ENCODE peak calls at places on chromosomes 5 and 9, in six cellular contexts. One of them, this sample, is unnamed.

GRCh38 chr5:83034036-83034435 is 43.2 kb downstream of the TMEM167A start:
- DNase-seq in GM23248: no peak
- DNase-seq in stimulated activated CD8-positive, alpha-beta memory T cell treated with anti-CD3 and anti-CD28 coated beads, Interleukin-2, amount 100 ng/mL, for 48 hours: no peak
- DNase-seq in psoas muscle: no peak
- DNase-seq in substantia nigra: no peak
- DNase-seq in GM04504: no peak
- DNase-seq in this sample: no peak

GRCh38 chr9:117211280-117211679 is 203.6 kb downstream of the ASTN2 start:
- DNase-seq in GM23248: no peak
- DNase-seq in stimulated activated CD8-positive, alpha-beta memory T cell treated with anti-CD3 and anti-CD28 coated beads, Interleukin-2, amount 100 ng/mL, for 48 hours: no peak
- DNase-seq in psoas muscle: no peak
- DNase-seq in substantia nigra: no peak
- DNase-seq in GM04504: no peak
- DNase-seq in this sample: no peak

GRCh38 chr9:29068461-29068860 is 1495.2 kb upstream of the C9orf72 start:
- DNase-seq in GM23248: no peak
- DNase-seq in stimulated activated CD8-positive, alpha-beta memory T cell treated with anti-CD3 and anti-CD28 coated beads, Interleukin-2, amount 100 ng/mL, for 48 hours: no peak
- DNase-seq in psoas muscle: no peak
- DNase-seq in substantia nigra: no peak
- DNase-seq in GM04504: no peak
- DNase-seq in this sample: no peak

GRCh38 chr5:60354322-60354721 is 345.6 kb downstream of the DEPDC1B start:
- DNase-seq in GM23248: no peak
- DNase-seq in stimulated activated CD8-positive, alpha-beta memory T cell treated with anti-CD3 and anti-CD28 coated beads, Interleukin-2, amount 100 ng/mL, for 48 hours: no peak
- DNase-seq in psoas muscle: no peak
- DNase-seq in substantia nigra: no peak
- DNase-seq in GM04504: no peak
- DNase-seq in this sample: no peak

GRCh38 chr5:136749016-136749415 is 383.7 kb upstream of the TRPC7 start:
- DNase-seq in GM23248: no peak
- DNase-seq in stimulated activated CD8-positive, alpha-beta memory T cell treated with anti-CD3 and anti-CD28 coated beads, Interleukin-2, amount 100 ng/mL, for 48 hours: no peak
- DNase-seq in psoas muscle: no peak
- DNase-seq in substantia nigra: no peak
- DNase-seq in GM04504: no peak
- DNase-seq in this sample: no peak

GRCh38 chr9:119453980-119454379 is 84.7 kb upstream of the BRINP1 start:
- DNase-seq in GM23248: peak
- DNase-seq in stimulated activated CD8-positive, alpha-beta memory T cell treated with anti-CD3 and anti-CD28 coated beads, Interleukin-2, amount 100 ng/mL, for 48 hours: no peak
- DNase-seq in psoas muscle: no peak
- DNase-seq in substantia nigra: no peak
- DNase-seq in GM04504: no peak
- DNase-seq in this sample: no peak

GRCh38 chr5:103624035-103624461 is 61.5 kb upstream of the NUDT12 start:
- DNase-seq in GM23248: peak
- DNase-seq in stimulated activated CD8-positive, alpha-beta memory T cell treated with anti-CD3 and anti-CD28 coated beads, Interleukin-2, amount 100 ng/mL, for 48 hours: no peak
- DNase-seq in psoas muscle: no peak
- DNase-seq in substantia nigra: no peak
- DNase-seq in GM04504: peak
- DNase-seq in this sample: no peak

GRCh38 chr5:102068870-102069269 is 227.2 kb downstream of the SLCO4C1 start:
- DNase-seq in GM23248: no peak
- DNase-seq in stimulated activated CD8-positive, alpha-beta memory T cell treated with anti-CD3 and anti-CD28 coated beads, Interleukin-2, amount 100 ng/mL, for 48 hours: no peak
- DNase-seq in psoas muscle: no peak
- DNase-seq in substantia nigra: no peak
- DNase-seq in GM04504: no peak
- DNase-seq in this sample: no peak

GRCh38 chr5:89081360-89081759 is 198.4 kb upstream of the MEF2C start:
- DNase-seq in GM23248: no peak
- DNase-seq in stimulated activated CD8-positive, alpha-beta memory T cell treated with anti-CD3 and anti-CD28 coated beads, Interleukin-2, amount 100 ng/mL, for 48 hours: no peak
- DNase-seq in psoas muscle: no peak
- DNase-seq in substantia nigra: no peak
- DNase-seq in GM04504: no peak
- DNase-seq in this sample: no peak

GRCh38 chr9:36140086-36141084 is 3.9 kb downstream of the GLIPR2 start:
- DNase-seq in GM23248: no peak
- DNase-seq in stimulated activated CD8-positive, alpha-beta memory T cell treated with anti-CD3 and anti-CD28 coated beads, Interleukin-2, amount 100 ng/mL, for 48 hours: no peak
- DNase-seq in psoas muscle: no peak
- DNase-seq in substantia nigra: no peak
- DNase-seq in GM04504: no peak
- DNase-seq in this sample: no peak

GRCh38 chr5:179858241-179858585 is 404 bp downstream of the MRNIP start:
- DNase-seq in GM23248: peak
- DNase-seq in stimulated activated CD8-positive, alpha-beta memory T cell treated with anti-CD3 and anti-CD28 coated beads, Interleukin-2, amount 100 ng/mL, for 48 hours: peak
- DNase-seq in psoas muscle: peak
- DNase-seq in substantia nigra: no peak
- DNase-seq in GM04504: no peak
- DNase-seq in this sample: no peak

GRCh38 chr5:44320188-44320587 is 69.0 kb downstream of the FGF10 start:
- DNase-seq in GM23248: no peak
- DNase-seq in stimulated activated CD8-positive, alpha-beta memory T cell treated with anti-CD3 and anti-CD28 coated beads, Interleukin-2, amount 100 ng/mL, for 48 hours: no peak
- DNase-seq in psoas muscle: no peak
- DNase-seq in substantia nigra: no peak
- DNase-seq in GM04504: no peak
- DNase-seq in this sample: no peak

GRCh38 chr5:169744336-169744735 is 107.3 kb downstream of the DOCK2 start:
- DNase-seq in GM23248: peak
- DNase-seq in stimulated activated CD8-positive, alpha-beta memory T cell treated with anti-CD3 and anti-CD28 coated beads, Interleukin-2, amount 100 ng/mL, for 48 hours: no peak
- DNase-seq in psoas muscle: no peak
- DNase-seq in substantia nigra: no peak
- DNase-seq in GM04504: no peak
- DNase-seq in this sample: no peak

GRCh38 chr5:9540791-9541190 is 5.1 kb downstream of the SEMA5A start:
- DNase-seq in GM23248: peak
- DNase-seq in stimulated activated CD8-positive, alpha-beta memory T cell treated with anti-CD3 and anti-CD28 coated beads, Interleukin-2, amount 100 ng/mL, for 48 hours: no peak
- DNase-seq in psoas muscle: no peak
- DNase-seq in substantia nigra: no peak
- DNase-seq in GM04504: no peak
- DNase-seq in this sample: no peak

GRCh38 chr5:140800816-140801493 is at the start of gene PCDHA3:
- DNase-seq in GM23248: peak
- DNase-seq in stimulated activated CD8-positive, alpha-beta memory T cell treated with anti-CD3 and anti-CD28 coated beads, Interleukin-2, amount 100 ng/mL, for 48 hours: no peak
- DNase-seq in psoas muscle: no peak
- DNase-seq in substantia nigra: no peak
- DNase-seq in GM04504: no peak
- DNase-seq in this sample: no peak

GRCh38 chr5:100479079-100479688 is 56.0 kb upstream of the FAM174A start:
- DNase-seq in GM23248: peak
- DNase-seq in stimulated activated CD8-positive, alpha-beta memory T cell treated with anti-CD3 and anti-CD28 coated beads, Interleukin-2, amount 100 ng/mL, for 48 hours: no peak
- DNase-seq in psoas muscle: no peak
- DNase-seq in substantia nigra: no peak
- DNase-seq in GM04504: no peak
- DNase-seq in this sample: no peak

GRCh38 chr5:10707198-10708187 is 53.5 kb downstream of the DAP start:
- DNase-seq in GM23248: peak
- DNase-seq in stimulated activated CD8-positive, alpha-beta memory T cell treated with anti-CD3 and anti-CD28 coated beads, Interleukin-2, amount 100 ng/mL, for 48 hours: no peak
- DNase-seq in psoas muscle: no peak
- DNase-seq in substantia nigra: no peak
- DNase-seq in GM04504: no peak
- DNase-seq in this sample: no peak

GRCh38 chr5:1293997-1294838 is 650 bp downstream of the TERT start:
- DNase-seq in GM23248: no peak
- DNase-seq in stimulated activated CD8-positive, alpha-beta memory T cell treated with anti-CD3 and anti-CD28 coated beads, Interleukin-2, amount 100 ng/mL, for 48 hours: no peak
- DNase-seq in psoas muscle: no peak
- DNase-seq in substantia nigra: no peak
- DNase-seq in GM04504: no peak
- DNase-seq in this sample: no peak

GRCh38 chr5:127290019-127290945 is at the start of gene MEGF10:
- DNase-seq in GM23248: peak
- DNase-seq in stimulated activated CD8-positive, alpha-beta memory T cell treated with anti-CD3 and anti-CD28 coated beads, Interleukin-2, amount 100 ng/mL, for 48 hours: no peak
- DNase-seq in psoas muscle: peak
- DNase-seq in substantia nigra: peak
- DNase-seq in GM04504: no peak
- DNase-seq in this sample: no peak

GRCh38 chr9:99176527-99177013 is 45.2 kb downstream of the ALG2 start:
- DNase-seq in GM23248: no peak
- DNase-seq in stimulated activated CD8-positive, alpha-beta memory T cell treated with anti-CD3 and anti-CD28 coated beads, Interleukin-2, amount 100 ng/mL, for 48 hours: no peak
- DNase-seq in psoas muscle: no peak
- DNase-seq in substantia nigra: no peak
- DNase-seq in GM04504: no peak
- DNase-seq in this sample: no peak

GRCh38 chr5:99063737-99064136 is 134.9 kb upstream of the CHD1 start:
- DNase-seq in GM23248: peak
- DNase-seq in stimulated activated CD8-positive, alpha-beta memory T cell treated with anti-CD3 and anti-CD28 coated beads, Interleukin-2, amount 100 ng/mL, for 48 hours: no peak
- DNase-seq in psoas muscle: no peak
- DNase-seq in substantia nigra: no peak
- DNase-seq in GM04504: no peak
- DNase-seq in this sample: no peak

GRCh38 chr9:112348257-112348992 is 15.0 kb upstream of the PTBP3 start:
- DNase-seq in GM23248: peak
- DNase-seq in stimulated activated CD8-positive, alpha-beta memory T cell treated with anti-CD3 and anti-CD28 coated beads, Interleukin-2, amount 100 ng/mL, for 48 hours: peak
- DNase-seq in psoas muscle: peak
- DNase-seq in substantia nigra: peak
- DNase-seq in GM04504: no peak
- DNase-seq in this sample: peak

GRCh38 chr5:64229163-64229774 is 63.6 kb downstream of the RNF180 start:
- DNase-seq in GM23248: peak
- DNase-seq in stimulated activated CD8-positive, alpha-beta memory T cell treated with anti-CD3 and anti-CD28 coated beads, Interleukin-2, amount 100 ng/mL, for 48 hours: no peak
- DNase-seq in psoas muscle: no peak
- DNase-seq in substantia nigra: no peak
- DNase-seq in GM04504: peak
- DNase-seq in this sample: no peak

GRCh38 chr9:13911473-13911872 is 402.5 kb downstream of the NFIB start:
- DNase-seq in GM23248: no peak
- DNase-seq in stimulated activated CD8-positive, alpha-beta memory T cell treated with anti-CD3 and anti-CD28 coated beads, Interleukin-2, amount 100 ng/mL, for 48 hours: no peak
- DNase-seq in psoas muscle: no peak
- DNase-seq in substantia nigra: no peak
- DNase-seq in GM04504: no peak
- DNase-seq in this sample: no peak

GRCh38 chr9:131728961-131729360 is 10.9 kb downstream of the RAPGEF1 start:
- DNase-seq in GM23248: no peak
- DNase-seq in stimulated activated CD8-positive, alpha-beta memory T cell treated with anti-CD3 and anti-CD28 coated beads, Interleukin-2, amount 100 ng/mL, for 48 hours: peak
- DNase-seq in psoas muscle: no peak
- DNase-seq in substantia nigra: no peak
- DNase-seq in GM04504: no peak
- DNase-seq in this sample: no peak

GRCh38 chr5:5467737-5468136 is 45.3 kb downstream of the ICE1 start:
- DNase-seq in GM23248: no peak
- DNase-seq in stimulated activated CD8-positive, alpha-beta memory T cell treated with anti-CD3 and anti-CD28 coated beads, Interleukin-2, amount 100 ng/mL, for 48 hours: no peak
- DNase-seq in psoas muscle: no peak
- DNase-seq in substantia nigra: no peak
- DNase-seq in GM04504: no peak
- DNase-seq in this sample: no peak

GRCh38 chr5:22889714-22890113 is 36.6 kb upstream of the CDH12 start:
- DNase-seq in GM23248: no peak
- DNase-seq in stimulated activated CD8-positive, alpha-beta memory T cell treated with anti-CD3 and anti-CD28 coated beads, Interleukin-2, amount 100 ng/mL, for 48 hours: no peak
- DNase-seq in psoas muscle: no peak
- DNase-seq in substantia nigra: no peak
- DNase-seq in GM04504: no peak
- DNase-seq in this sample: no peak

GRCh38 chr5:175717837-175718236 is 60.0 kb downstream of the HRH2 start:
- DNase-seq in GM23248: no peak
- DNase-seq in stimulated activated CD8-positive, alpha-beta memory T cell treated with anti-CD3 and anti-CD28 coated beads, Interleukin-2, amount 100 ng/mL, for 48 hours: no peak
- DNase-seq in psoas muscle: no peak
- DNase-seq in substantia nigra: no peak
- DNase-seq in GM04504: no peak
- DNase-seq in this sample: no peak

GRCh38 chr5:42807722-42808447 is 3.8 kb downstream of the SELENOP start:
- DNase-seq in GM23248: no peak
- DNase-seq in stimulated activated CD8-positive, alpha-beta memory T cell treated with anti-CD3 and anti-CD28 coated beads, Interleukin-2, amount 100 ng/mL, for 48 hours: no peak
- DNase-seq in psoas muscle: no peak
- DNase-seq in substantia nigra: no peak
- DNase-seq in GM04504: no peak
- DNase-seq in this sample: no peak

GRCh38 chr5:18653216-18653752 is 1019.0 kb downstream of the TAF11L14 start:
- DNase-seq in GM23248: no peak
- DNase-seq in stimulated activated CD8-positive, alpha-beta memory T cell treated with anti-CD3 and anti-CD28 coated beads, Interleukin-2, amount 100 ng/mL, for 48 hours: no peak
- DNase-seq in psoas muscle: no peak
- DNase-seq in substantia nigra: no peak
- DNase-seq in GM04504: no peak
- DNase-seq in this sample: no peak

GRCh38 chr5:134540747-134541733 is 15.6 kb downstream of the JADE2 start:
- DNase-seq in GM23248: no peak
- DNase-seq in stimulated activated CD8-positive, alpha-beta memory T cell treated with anti-CD3 and anti-CD28 coated beads, Interleukin-2, amount 100 ng/mL, for 48 hours: no peak
- DNase-seq in psoas muscle: peak
- DNase-seq in substantia nigra: no peak
- DNase-seq in GM04504: no peak
- DNase-seq in this sample: no peak